ENCODE peak calls at places on chromosomes 7 and 10, in eight cellular contexts. T, F, L, Q, X, I, M and H are unnamed samples.

GRCh38 chr7:36670585-36671431 is 53.5 kb downstream of the AOAH start:
- DNase-seq in T (no peak), F (peak; percentile 83), L (no peak), Q (peak; percentile 69), X (no peak), I (peak; percentile 74), M (peak; percentile 68), H (peak; percentile 25)

GRCh38 chr7:80823066-80823465 is 95.8 kb downstream of the SEMA3C start:
- DNase-seq in T (no peak), F (no peak), L (no peak), Q (no peak), X (no peak), I (no peak), M (no peak), H (no peak)

GRCh38 chr10:125156196-125156595 is 4.2 kb downstream of the CTBP2 start:
- DNase-seq in T (no peak), F (no peak), L (no peak), Q (no peak), X (no peak), I (no peak), M (peak; percentile 41), H (no peak)

GRCh38 chr10:36464291-36464690 is 661.1 kb upstream of the ANKRD30A start:
- DNase-seq in T (no peak), F (no peak), L (no peak), Q (no peak), X (no peak), I (no peak), M (no peak), H (no peak)

GRCh38 chr7:8564296-8564695 is 130.9 kb downstream of the NXPH1 start:
- DNase-seq in T (no peak), F (no peak), L (no peak), Q (no peak), X (no peak), I (no peak), M (no peak), H (no peak)

GRCh38 chr7:19491821-19492452 is 216.9 kb downstream of the POLR1F start:
- DNase-seq in T (no peak), F (peak; percentile 61), L (no peak), Q (no peak), X (no peak), I (peak; percentile 66), M (peak; percentile 69), H (no peak)

GRCh38 chr7:36309301-36309700 is 80.4 kb upstream of the ANLN start:
- DNase-seq in T (no peak), F (no peak), L (no peak), Q (no peak), X (no peak), I (no peak), M (no peak), H (no peak)

GRCh38 chr10:48577158-48577557 is 27.7 kb downstream of the ARHGAP22 start:
- DNase-seq in T (no peak), F (no peak), L (no peak), Q (no peak), X (peak; percentile 22), I (no peak), M (no peak), H (no peak)

GRCh38 chr10:91598211-91598981 is 34.5 kb downstream of the PPP1R3C start:
- DNase-seq in T (no peak), F (no peak), L (no peak), Q (no peak), X (no peak), I (peak; percentile 79), M (peak; percentile 99), H (no peak)

GRCh38 chr7:64893401-64893800 is 9.7 kb upstream of the ZNF273 start:
- DNase-seq in T (no peak), F (peak; percentile 50), L (no peak), Q (no peak), X (no peak), I (no peak), M (no peak), H (no peak)

GRCh38 chr10:31055573-31056251 is 24.0 kb upstream of the ZNF438 start:
- DNase-seq in T (no peak), F (no peak), L (no peak), Q (no peak), X (no peak), I (no peak), M (no peak), H (no peak)

GRCh38 chr7:50467817-50468610 is 17.9 kb upstream of the FIGNL1 start:
- DNase-seq in T (peak; percentile 84), F (peak; percentile 91), L (peak; percentile 86), Q (peak; percentile 88), X (no peak), I (peak; percentile 80), M (peak; percentile 74), H (peak; percentile 65)

GRCh38 chr7:120677535-120677934 is 180.4 kb downstream of the TSPAN12 start:
- DNase-seq in T (no peak), F (no peak), L (no peak), Q (no peak), X (no peak), I (no peak), M (no peak), H (no peak)

GRCh38 chr10:75438275-75438674 is 6.9 kb downstream of the LRMDA start:
- DNase-seq in T (no peak), F (no peak), L (no peak), Q (no peak), X (no peak), I (no peak), M (no peak), H (no peak)

GRCh38 chr7:132830941-132831340 is 250.9 kb downstream of the CHCHD3 start:
- DNase-seq in T (no peak), F (no peak), L (no peak), Q (no peak), X (no peak), I (no peak), M (no peak), H (no peak)

GRCh38 chr7:21469894-21470293 is 42.0 kb downstream of the SP4 start:
- DNase-seq in T (no peak), F (no peak), L (no peak), Q (no peak), X (no peak), I (no peak), M (peak; percentile 18), H (no peak)

DNA sequence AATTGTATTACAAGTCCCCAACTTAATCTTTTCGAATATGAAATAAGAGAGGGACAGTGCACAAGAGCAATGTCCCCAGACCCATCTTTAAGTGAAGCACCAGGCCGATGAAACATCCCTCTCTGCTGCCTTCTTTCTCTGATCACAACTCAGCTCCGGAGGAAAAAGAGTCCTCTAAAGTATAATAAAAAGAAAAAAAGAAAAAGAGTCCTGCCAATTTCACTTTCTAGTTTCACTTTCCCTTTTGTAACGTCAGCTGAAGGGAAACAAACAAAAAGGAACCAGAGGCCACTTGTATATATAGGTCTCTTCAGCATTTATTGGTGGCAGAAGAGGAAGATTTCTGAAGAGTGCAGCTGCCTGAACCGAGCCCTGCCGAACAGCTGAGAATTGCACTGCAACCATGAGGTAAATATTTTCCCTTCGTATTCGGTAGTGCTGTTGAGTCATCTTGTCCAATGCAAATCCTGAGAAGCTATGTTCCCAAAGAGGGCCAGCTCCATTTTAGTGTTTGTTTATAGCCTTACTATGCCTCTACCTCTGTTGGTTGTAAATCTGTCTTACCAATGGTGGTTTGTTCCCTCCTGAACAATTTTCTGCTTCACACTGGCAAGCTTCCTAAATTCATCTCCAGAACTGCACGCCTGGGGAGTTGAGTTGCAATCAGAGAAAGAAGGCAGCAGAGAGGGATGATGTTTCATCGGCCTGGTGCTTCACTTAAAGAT is at the start of gene IFIT2:
- DNase-seq in T (no peak), F (peak; percentile 8), L (peak; percentile 55), Q (peak; percentile 13), X (peak; percentile 54), I (peak; percentile 75), M (peak; percentile 91), H (peak; percentile 41)
- H3K4me3 ChIP-seq in T (peak within 1 kb of the TSS; percentile 53), F (no peak within 1 kb of the TSS), L (peak within 1 kb of the TSS; percentile 89), Q (peak within 1 kb of the TSS; percentile 48), X (peak within 1 kb of the TSS; percentile 55), I (peak within 1 kb of the TSS; percentile 48), M (peak within 1 kb of the TSS; percentile 56), H (peak within 1 kb of the TSS; percentile 52)

DNA sequence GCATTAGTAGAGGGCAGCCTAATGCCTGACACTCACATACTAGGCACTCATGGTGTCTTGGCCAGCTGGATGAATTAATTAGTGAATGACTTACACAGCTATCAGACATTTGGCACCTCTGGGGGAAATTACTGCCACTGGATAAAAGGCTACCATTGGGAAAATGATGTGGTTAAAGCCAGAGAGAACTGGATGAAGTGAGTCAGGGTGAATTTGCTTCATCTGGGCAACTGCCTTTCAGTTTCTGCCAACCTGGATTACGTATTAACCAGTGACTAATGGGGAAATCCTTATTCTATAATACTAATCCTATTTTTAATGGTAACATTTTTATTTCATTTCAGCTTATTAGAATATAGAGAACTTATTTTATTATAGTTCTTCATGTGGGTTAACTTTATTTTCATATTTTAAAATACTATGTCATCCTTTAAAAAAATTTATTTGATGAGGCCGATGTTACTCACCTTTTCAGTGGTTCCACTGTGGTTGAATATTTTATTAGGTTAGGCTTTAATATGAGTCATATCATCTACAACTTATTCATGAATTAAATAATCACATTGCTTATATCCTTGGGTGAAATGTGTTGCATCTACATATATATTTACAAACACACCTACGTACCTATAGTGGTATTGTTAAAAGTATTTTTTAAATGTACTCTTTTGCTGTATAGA is 85.6 kb upstream of the CAPZA2 start:
- DNase-seq in T (no peak), F (no peak), L (no peak), Q (no peak), X (no peak), I (peak; percentile 71), M (peak; percentile 26), H (peak; percentile 56)
- H3K4me3 ChIP-seq in T (no peak overlapping the region), F (no peak overlapping the region), L (no peak overlapping the region), Q (no peak overlapping the region), X (no peak overlapping the region), I (no peak overlapping the region), M (no peak overlapping the region), H (no peak overlapping the region)

DNA sequence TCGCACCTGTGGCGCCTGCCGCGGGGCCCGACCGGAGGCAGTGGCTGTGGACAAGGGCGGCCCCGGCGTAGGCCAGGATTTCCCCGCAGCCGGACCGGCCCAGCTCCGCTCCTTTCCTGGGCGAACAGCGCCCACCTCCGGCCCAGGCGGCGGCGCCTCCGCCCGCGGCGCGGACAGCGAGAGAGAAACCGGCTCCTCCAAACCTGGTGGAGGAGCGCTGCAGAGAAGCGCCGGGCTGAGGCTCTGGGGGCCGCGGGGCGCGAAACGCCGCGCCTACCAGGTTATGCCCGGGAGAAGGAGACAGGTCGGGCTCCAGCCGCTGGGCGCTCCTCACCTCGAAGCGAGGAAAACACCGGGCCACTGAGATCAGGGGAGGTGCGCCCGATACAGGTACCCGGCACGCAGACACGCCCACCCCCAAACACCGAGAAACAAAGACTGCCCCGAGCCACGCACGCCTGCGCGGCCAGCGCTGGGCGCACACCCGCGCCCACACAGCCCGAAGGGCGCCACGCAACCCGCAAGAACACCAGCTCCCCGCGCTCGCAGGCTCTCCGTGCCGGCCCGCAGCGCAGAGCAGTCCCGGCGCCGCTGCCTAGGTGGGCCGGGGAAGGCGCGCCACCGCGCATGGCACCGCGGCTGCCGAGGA is 3.3 kb downstream of the GRID1 start:
- DNase-seq in T (peak; percentile 66), F (peak; percentile 81), L (peak; percentile 63), Q (no peak), X (no peak), I (no peak), M (no peak), H (no peak)
- H3K4me3 ChIP-seq in T (no peak overlapping the region), F (peak overlapping the region; percentile 69), L (no peak overlapping the region), Q (no peak overlapping the region), X (no peak overlapping the region), I (no peak overlapping the region), M (no peak overlapping the region), H (no peak overlapping the region)

DNA sequence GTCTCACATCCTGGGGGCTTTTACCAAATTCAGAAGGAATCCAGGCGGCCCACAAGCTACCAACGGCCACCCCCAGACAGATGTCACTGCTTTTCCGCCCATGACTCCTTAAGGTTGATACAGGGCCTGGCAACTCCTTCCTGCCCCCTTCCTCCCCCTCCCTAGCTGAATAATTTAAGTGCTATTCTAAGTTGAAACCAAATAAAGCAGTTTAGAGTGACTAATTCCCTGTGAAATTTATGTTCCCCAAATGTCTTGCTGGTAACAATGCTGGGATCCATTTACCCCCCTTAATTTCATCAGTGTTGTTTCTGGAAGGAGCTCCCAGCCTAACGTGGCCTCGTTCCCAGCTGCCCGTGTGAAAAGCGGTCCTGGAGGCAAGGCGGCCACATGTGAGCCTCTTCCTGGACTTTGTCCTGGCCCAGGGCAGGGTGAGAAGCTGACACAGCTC is 109.6 kb downstream of the TMEM130 start:
- DNase-seq in T (peak; percentile 92), F (no peak), L (peak; percentile 85), Q (no peak), X (no peak), I (peak; percentile 4), M (no peak), H (peak; percentile 75)
- H3K4me3 ChIP-seq in T (peak overlapping the region; percentile 15), F (no peak overlapping the region), L (no peak overlapping the region), Q (no peak overlapping the region), X (no peak overlapping the region), I (no peak overlapping the region), M (no peak overlapping the region), H (no peak overlapping the region)